ENCODE peak calls at places on chromosomes 1 and 21, in four cellular contexts. One of them, this sample, is unnamed.

GRCh38 chr1:91760487-91760886 is 125.5 kb downstream of the TGFBR3 start:
- DNase-seq in WTC11: no peak
- DNase-seq in K562: no peak
- DNase-seq in GM12878: no peak
- DNase-seq in this sample: no peak

GRCh38 chr1:1045129-1045528 is 25.2 kb downstream of the AGRN start:
- DNase-seq in WTC11: no peak
- DNase-seq in K562: no peak
- DNase-seq in GM12878: no peak
- DNase-seq in this sample: no peak

GRCh38 chr21:35234725-35235124 is 185.6 kb upstream of the RUNX1 start:
- DNase-seq in WTC11: no peak
- DNase-seq in K562: no peak
- DNase-seq in GM12878: peak
- DNase-seq in this sample: no peak

GRCh38 chr1:89669445-89669844 is 36.5 kb downstream of the LRRC8C start:
- DNase-seq in WTC11: no peak
- DNase-seq in K562: no peak
- DNase-seq in GM12878: no peak
- DNase-seq in this sample: no peak

GRCh38 chr1:211285196-211285595 is 26.0 kb downstream of the RCOR3 start:
- DNase-seq in WTC11: no peak
- DNase-seq in K562: no peak
- DNase-seq in GM12878: no peak
- DNase-seq in this sample: no peak

GRCh38 chr1:153572569-153573015 is 6.9 kb upstream of the S100A2 start:
- DNase-seq in WTC11: peak
- DNase-seq in K562: no peak
- DNase-seq in GM12878: peak
- DNase-seq in this sample: peak

GRCh38 chr1:201347498-201348210 is 29.8 kb downstream of the TNNT2 start:
- DNase-seq in WTC11: no peak
- DNase-seq in K562: no peak
- DNase-seq in GM12878: no peak
- DNase-seq in this sample: no peak

GRCh38 chr21:34889287-34889536 is 159.9 kb downstream of the RUNX1 start:
- DNase-seq in WTC11: peak
- DNase-seq in K562: no peak
- DNase-seq in GM12878: no peak
- DNase-seq in this sample: peak

GRCh38 chr1:153796786-153797659 is 21.8 kb downstream of the SLC27A3 start:
- DNase-seq in WTC11: peak
- DNase-seq in K562: peak
- DNase-seq in GM12878: no peak
- DNase-seq in this sample: peak

GRCh38 chr1:198443374-198444233 is 96.9 kb downstream of the ATP6V1G3 start:
- DNase-seq in WTC11: no peak
- DNase-seq in K562: no peak
- DNase-seq in GM12878: no peak
- DNase-seq in this sample: peak

GRCh38 chr1:34842952-34843371 is 16.6 kb downstream of the SMIM12 start:
- DNase-seq in WTC11: no peak
- DNase-seq in K562: peak
- DNase-seq in GM12878: no peak
- DNase-seq in this sample: no peak

GRCh38 chr1:241749041-241749798 is 97.1 kb downstream of the WDR64 start:
- DNase-seq in WTC11: no peak
- DNase-seq in K562: no peak
- DNase-seq in GM12878: no peak
- DNase-seq in this sample: no peak
- TF ChIP-seq NR2C2 in WTC11: no peak
- TF ChIP-seq NR2C2 in K562: no peak
- TF ChIP-seq NR2C2 in GM12878: no peak
- TF ChIP-seq NR2C2 in this sample: no peak

DNA sequence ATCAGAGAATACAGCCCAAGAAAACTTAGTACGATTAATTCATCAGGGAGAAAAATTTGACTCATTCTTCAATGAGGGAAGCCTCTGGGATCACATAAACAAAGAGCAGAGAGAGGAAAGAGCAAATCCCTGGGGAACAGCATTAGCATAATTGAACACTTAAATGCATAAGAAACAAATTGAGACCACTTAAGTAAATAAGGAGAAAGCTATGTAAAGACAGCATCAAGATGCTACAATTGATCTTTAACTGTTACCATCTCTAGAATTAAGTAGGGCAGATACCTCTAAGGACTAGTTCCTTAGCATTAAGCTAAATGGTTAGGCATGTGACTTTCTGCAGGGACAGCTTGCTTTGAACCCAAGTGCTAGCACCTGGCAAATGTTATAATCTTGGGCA is 265.1 kb upstream of the NEGR1 start:
- DNase-seq in WTC11: no peak
- DNase-seq in K562: no peak
- DNase-seq in GM12878: no peak
- DNase-seq in this sample: no peak
- TF ChIP-seq NR2C2 in WTC11: no peak
- TF ChIP-seq NR2C2 in K562: no peak
- TF ChIP-seq NR2C2 in GM12878: no peak
- TF ChIP-seq NR2C2 in this sample: no peak

GRCh38 chr1:183264132-183264531 is 78.1 kb downstream of the LAMC2 start:
- DNase-seq in WTC11: no peak
- DNase-seq in K562: no peak
- DNase-seq in GM12878: no peak
- DNase-seq in this sample: no peak
- TF ChIP-seq NR2C2 in WTC11: no peak
- TF ChIP-seq NR2C2 in K562: no peak
- TF ChIP-seq NR2C2 in GM12878: no peak
- TF ChIP-seq NR2C2 in this sample: no peak

GRCh38 chr1:40951943-40952743 is 27.4 kb upstream of the CTPS1 start:
- DNase-seq in WTC11: peak
- DNase-seq in K562: peak
- DNase-seq in GM12878: no peak
- DNase-seq in this sample: peak
- TF ChIP-seq NR2C2 in WTC11: no peak
- TF ChIP-seq NR2C2 in K562: no peak
- TF ChIP-seq NR2C2 in GM12878: no peak
- TF ChIP-seq NR2C2 in this sample: no peak